ENCODE peak calls at places on chromosomes 13 and 19, in six cellular contexts. One of them, this sample, is unnamed.

GRCh38 chr19:49677232-49677881 is at the start of gene PRMT1:
- DNase-seq in testis: no peak
- DNase-seq in fibroblast of villous mesenchyme: no peak
- DNase-seq in epithelial cell of esophagus: peak
- DNase-seq in AG09309: no peak
- DNase-seq in prostate gland: no peak
- DNase-seq in this sample: no peak

GRCh38 chr19:48810151-48810550 is 678 bp downstream of the BCAT2 start:
- DNase-seq in testis: no peak
- DNase-seq in fibroblast of villous mesenchyme: no peak
- DNase-seq in epithelial cell of esophagus: no peak
- DNase-seq in AG09309: no peak
- DNase-seq in prostate gland: no peak
- DNase-seq in this sample: no peak

GRCh38 chr19:15551183-15552004 is 43.1 kb downstream of the CYP4F22 start:
- DNase-seq in testis: peak
- DNase-seq in fibroblast of villous mesenchyme: no peak
- DNase-seq in epithelial cell of esophagus: no peak
- DNase-seq in AG09309: no peak
- DNase-seq in prostate gland: no peak
- DNase-seq in this sample: peak

GRCh38 chr13:109809216-109809890 is 23.0 kb upstream of the IRS2 start:
- DNase-seq in testis: no peak
- DNase-seq in fibroblast of villous mesenchyme: no peak
- DNase-seq in epithelial cell of esophagus: no peak
- DNase-seq in AG09309: no peak
- DNase-seq in prostate gland: no peak
- DNase-seq in this sample: no peak

GRCh38 chr13:111789420-111789819 is 277.5 kb upstream of the SOX1 start:
- DNase-seq in testis: no peak
- DNase-seq in fibroblast of villous mesenchyme: no peak
- DNase-seq in epithelial cell of esophagus: no peak
- DNase-seq in AG09309: no peak
- DNase-seq in prostate gland: no peak
- DNase-seq in this sample: no peak

GRCh38 chr13:80900557-80900956 is 559.6 kb upstream of the SPRY2 start:
- DNase-seq in testis: no peak
- DNase-seq in fibroblast of villous mesenchyme: no peak
- DNase-seq in epithelial cell of esophagus: no peak
- DNase-seq in AG09309: no peak
- DNase-seq in prostate gland: no peak
- DNase-seq in this sample: no peak

GRCh38 chr13:27622102-27622820 is 569 bp downstream of the POLR1D start:
- DNase-seq in testis: peak
- DNase-seq in fibroblast of villous mesenchyme: no peak
- DNase-seq in epithelial cell of esophagus: no peak
- DNase-seq in AG09309: no peak
- DNase-seq in prostate gland: peak
- DNase-seq in this sample: peak

GRCh38 chr19:23070353-23070781 is 46.5 kb upstream of the ZNF730 start:
- DNase-seq in testis: peak
- DNase-seq in fibroblast of villous mesenchyme: peak
- DNase-seq in epithelial cell of esophagus: peak
- DNase-seq in AG09309: no peak
- DNase-seq in prostate gland: no peak
- DNase-seq in this sample: peak

GRCh38 chr13:22220186-22221160 is 549.6 kb downstream of the FGF9 start:
- DNase-seq in testis: no peak
- DNase-seq in fibroblast of villous mesenchyme: no peak
- DNase-seq in epithelial cell of esophagus: no peak
- DNase-seq in AG09309: no peak
- DNase-seq in prostate gland: no peak
- DNase-seq in this sample: no peak

GRCh38 chr13:61294467-61295186 is 121.0 kb downstream of the PCDH20 start:
- DNase-seq in testis: no peak
- DNase-seq in fibroblast of villous mesenchyme: no peak
- DNase-seq in epithelial cell of esophagus: no peak
- DNase-seq in AG09309: no peak
- DNase-seq in prostate gland: no peak
- DNase-seq in this sample: no peak

GRCh38 chr19:7386308-7386707 is 37.6 kb downstream of the ARHGEF18 start:
- DNase-seq in testis: no peak
- DNase-seq in fibroblast of villous mesenchyme: no peak
- DNase-seq in epithelial cell of esophagus: peak
- DNase-seq in AG09309: no peak
- DNase-seq in prostate gland: no peak
- DNase-seq in this sample: no peak

GRCh38 chr13:18936104-18936503 is 245.5 kb downstream of the TUBA3C start:
- DNase-seq in testis: no peak
- DNase-seq in fibroblast of villous mesenchyme: no peak
- DNase-seq in epithelial cell of esophagus: no peak
- DNase-seq in AG09309: no peak
- DNase-seq in prostate gland: no peak
- DNase-seq in this sample: no peak
- H3K4me3 ChIP-seq in testis: no peak
- H3K4me3 ChIP-seq in fibroblast of villous mesenchyme: no peak
- H3K4me3 ChIP-seq in epithelial cell of esophagus: no peak
- H3K4me3 ChIP-seq in AG09309: no peak
- H3K4me3 ChIP-seq in prostate gland: no peak
- H3K4me3 ChIP-seq in this sample: no peak

GRCh38 chr13:30454991-30455390 is 10.7 kb downstream of the HMGB1 start:
- DNase-seq in testis: no peak
- DNase-seq in fibroblast of villous mesenchyme: no peak
- DNase-seq in epithelial cell of esophagus: no peak
- DNase-seq in AG09309: no peak
- DNase-seq in prostate gland: no peak
- DNase-seq in this sample: no peak

GRCh38 chr13:30453727-30454126 is 12.0 kb downstream of the HMGB1 start:
- DNase-seq in testis: no peak
- DNase-seq in fibroblast of villous mesenchyme: peak
- DNase-seq in epithelial cell of esophagus: peak
- DNase-seq in AG09309: no peak
- DNase-seq in prostate gland: no peak
- DNase-seq in this sample: peak

GRCh38 chr13:30457306-30457891 is 8.3 kb downstream of the HMGB1 start:
- DNase-seq in testis: no peak
- DNase-seq in fibroblast of villous mesenchyme: no peak
- DNase-seq in epithelial cell of esophagus: no peak
- DNase-seq in AG09309: no peak
- DNase-seq in prostate gland: no peak
- DNase-seq in this sample: no peak

GRCh38 chr13:30456290-30456689 is 9.4 kb downstream of the HMGB1 start:
- DNase-seq in testis: no peak
- DNase-seq in fibroblast of villous mesenchyme: no peak
- DNase-seq in epithelial cell of esophagus: no peak
- DNase-seq in AG09309: no peak
- DNase-seq in prostate gland: no peak
- DNase-seq in this sample: no peak
- H3K4me3 ChIP-seq in testis: no peak
- H3K4me3 ChIP-seq in fibroblast of villous mesenchyme: no peak
- H3K4me3 ChIP-seq in epithelial cell of esophagus: no peak
- H3K4me3 ChIP-seq in AG09309: no peak
- H3K4me3 ChIP-seq in prostate gland: no peak
- H3K4me3 ChIP-seq in this sample: no peak

DNA sequence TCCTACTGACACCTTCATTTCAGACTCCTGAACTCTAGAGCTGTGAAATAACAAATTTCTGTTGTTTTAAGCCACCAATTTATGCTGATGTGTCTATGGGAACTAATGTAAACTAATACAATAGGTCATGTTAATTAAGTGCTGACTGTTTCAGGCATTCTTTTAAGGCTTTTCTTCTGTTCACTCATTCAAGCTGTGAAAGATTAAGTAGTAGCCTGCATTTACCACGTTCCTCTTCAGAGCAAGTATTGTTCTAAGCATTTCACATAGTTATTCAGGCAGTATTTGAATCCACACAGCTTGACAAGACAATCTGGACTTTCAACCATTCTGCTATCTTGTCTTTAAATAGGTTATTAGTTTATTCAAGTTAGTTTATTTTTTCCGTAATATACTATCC is 1134.9 kb downstream of the SLITRK1 start:
- DNase-seq in testis: no peak
- DNase-seq in fibroblast of villous mesenchyme: no peak
- DNase-seq in epithelial cell of esophagus: no peak
- DNase-seq in AG09309: no peak
- DNase-seq in prostate gland: no peak
- DNase-seq in this sample: peak
- H3K4me3 ChIP-seq in testis: no peak
- H3K4me3 ChIP-seq in fibroblast of villous mesenchyme: no peak
- H3K4me3 ChIP-seq in epithelial cell of esophagus: no peak
- H3K4me3 ChIP-seq in AG09309: no peak
- H3K4me3 ChIP-seq in prostate gland: no peak
- H3K4me3 ChIP-seq in this sample: no peak

DNA sequence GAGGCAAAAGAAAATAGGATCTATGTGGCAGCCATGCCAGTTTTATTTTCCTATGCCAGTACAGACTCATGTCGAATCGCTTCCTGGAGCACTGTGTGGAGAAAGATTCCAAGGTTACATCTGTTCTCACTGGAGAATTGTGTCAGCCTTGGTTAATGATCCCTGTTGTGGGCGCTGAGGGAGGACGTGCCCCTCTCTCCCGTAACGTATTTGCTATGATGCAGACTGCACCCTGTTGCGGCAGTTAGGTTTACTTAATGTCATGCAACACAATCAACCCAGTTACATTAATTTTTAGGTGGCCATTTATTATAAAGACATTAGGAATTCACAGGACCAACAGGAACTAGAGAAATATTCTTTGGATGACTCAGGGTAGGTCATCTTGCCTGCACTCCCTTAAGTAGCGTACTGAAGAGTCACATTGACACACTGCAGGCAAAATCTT is 892.9 kb downstream of the EFNB2 start:
- DNase-seq in testis: no peak
- DNase-seq in fibroblast of villous mesenchyme: no peak
- DNase-seq in epithelial cell of esophagus: peak
- DNase-seq in AG09309: no peak
- DNase-seq in prostate gland: no peak
- DNase-seq in this sample: no peak
- H3K4me3 ChIP-seq in testis: no peak
- H3K4me3 ChIP-seq in fibroblast of villous mesenchyme: no peak
- H3K4me3 ChIP-seq in epithelial cell of esophagus: no peak
- H3K4me3 ChIP-seq in AG09309: no peak
- H3K4me3 ChIP-seq in prostate gland: no peak
- H3K4me3 ChIP-seq in this sample: no peak

GRCh38 chr19:18328340-18329034 is 5.6 kb upstream of the LSM4 start:
- DNase-seq in testis: peak
- DNase-seq in fibroblast of villous mesenchyme: peak
- DNase-seq in epithelial cell of esophagus: peak
- DNase-seq in AG09309: peak
- DNase-seq in prostate gland: peak
- DNase-seq in this sample: peak
- H3K4me3 ChIP-seq in testis: peak
- H3K4me3 ChIP-seq in fibroblast of villous mesenchyme: peak
- H3K4me3 ChIP-seq in epithelial cell of esophagus: peak
- H3K4me3 ChIP-seq in AG09309: peak
- H3K4me3 ChIP-seq in prostate gland: no peak
- H3K4me3 ChIP-seq in this sample: peak

GRCh38 chr13:97109841-97110492 is 112.2 kb upstream of the MBNL2 start:
- DNase-seq in testis: peak
- DNase-seq in fibroblast of villous mesenchyme: peak
- DNase-seq in epithelial cell of esophagus: peak
- DNase-seq in AG09309: peak
- DNase-seq in prostate gland: peak
- DNase-seq in this sample: peak
- H3K4me3 ChIP-seq in testis: peak
- H3K4me3 ChIP-seq in fibroblast of villous mesenchyme: peak
- H3K4me3 ChIP-seq in epithelial cell of esophagus: no peak
- H3K4me3 ChIP-seq in AG09309: no peak
- H3K4me3 ChIP-seq in prostate gland: no peak
- H3K4me3 ChIP-seq in this sample: peak

GRCh38 chr19:2282062-2282861 is at the start of gene PEAK3:
- DNase-seq in testis: peak
- DNase-seq in fibroblast of villous mesenchyme: peak
- DNase-seq in epithelial cell of esophagus: no peak
- DNase-seq in AG09309: no peak
- DNase-seq in prostate gland: peak
- DNase-seq in this sample: no peak
- H3K4me3 ChIP-seq in testis: peak
- H3K4me3 ChIP-seq in fibroblast of villous mesenchyme: peak
- H3K4me3 ChIP-seq in epithelial cell of esophagus: no peak
- H3K4me3 ChIP-seq in AG09309: no peak
- H3K4me3 ChIP-seq in prostate gland: peak
- H3K4me3 ChIP-seq in this sample: peak

GRCh38 chr13:39821977-39822376 is 166.5 kb downstream of the COG6 start:
- DNase-seq in testis: no peak
- DNase-seq in fibroblast of villous mesenchyme: no peak
- DNase-seq in epithelial cell of esophagus: no peak
- DNase-seq in AG09309: no peak
- DNase-seq in prostate gland: no peak
- DNase-seq in this sample: no peak
- H3K4me3 ChIP-seq in testis: no peak
- H3K4me3 ChIP-seq in fibroblast of villous mesenchyme: no peak
- H3K4me3 ChIP-seq in epithelial cell of esophagus: no peak
- H3K4me3 ChIP-seq in AG09309: no peak
- H3K4me3 ChIP-seq in prostate gland: no peak
- H3K4me3 ChIP-seq in this sample: no peak

This sample was measured in fibroblast of mammary gland.